ENCODE peak calls at places on chromosomes 5 and 9, in seven cellular contexts. Z, C, E, O, T, R and V are unnamed samples.

GRCh38 chr9:16328349-16328748 is 542.1 kb downstream of the BNC2 start:
- DNase-seq in O (no peak), E (no peak), Z (no peak), R (no peak), T (no peak), C (no peak), V (no peak)

GRCh38 chr9:69364510-69365150 is 39.6 kb downstream of the ENTREP1 start:
- DNase-seq in R (no peak), C (no peak), E (no peak), O (no peak), T (no peak), Z (no peak), V (no peak)

GRCh38 chr5:118796081-118796480 is 192.3 kb downstream of the DTWD2 start:
- DNase-seq in E (no peak), Z (no peak), R (no peak), O (no peak), T (no peak), C (no peak), V (no peak)

GRCh38 chr5:178205010-178205748 is 846 bp downstream of the HNRNPAB start:
- DNase-seq in O (peak), E (no peak), T (no peak), R (peak), C (peak), Z (peak), V (peak)

GRCh38 chr5:5380298-5380697 is 42.2 kb upstream of the ICE1 start:
- DNase-seq in R (no peak), E (no peak), C (no peak), T (no peak), Z (no peak), O (no peak), V (peak)

GRCh38 chr9:133685653-133686504 is 49.7 kb downstream of the DBH start:
- DNase-seq in R (no peak), C (no peak), E (no peak), Z (no peak), T (no peak), O (no peak), V (no peak)

GRCh38 chr9:126860077-126860756 is at the start of gene ZBTB34:
- DNase-seq in O (peak), C (peak), E (no peak), R (peak), T (no peak), Z (peak), V (no peak)

GRCh38 chr9:78559449-78559885 is 262.5 kb downstream of the PSAT1 start:
- DNase-seq in C (peak), Z (no peak), T (no peak), E (no peak), R (no peak), O (no peak), V (no peak)

GRCh38 chr9:7234144-7234543 is 476.4 kb downstream of the KDM4C start:
- DNase-seq in R (no peak), C (peak), Z (no peak), T (no peak), E (no peak), O (peak), V (no peak)

GRCh38 chr5:140547508-140548299 is at the start of gene EIF4EBP3:
- DNase-seq in O (peak), R (peak), Z (peak), C (peak), T (peak), E (peak), V (peak)

GRCh38 chr9:105864248-105864898 is 170.0 kb downstream of the TMEM38B start:
- DNase-seq in T (no peak), R (no peak), C (peak), O (no peak), E (no peak), Z (no peak), V (no peak)

GRCh38 chr5:95217351-95217750 is 67.5 kb downstream of the MCTP1 start:
- DNase-seq in O (no peak), R (no peak), E (no peak), C (no peak), T (no peak), Z (no peak), V (no peak)

GRCh38 chr5:115333164-115333563 is 36.7 kb upstream of the CCDC112 start:
- DNase-seq in O (peak), E (no peak), R (no peak), C (no peak), T (no peak), Z (no peak), V (no peak)

GRCh38 chr5:83510199-83510730 is 38.7 kb downstream of the VCAN start:
- DNase-seq in T (no peak), E (no peak), C (no peak), Z (no peak), R (no peak), O (no peak), V (no peak)

GRCh38 chr9:132141364-132141947 is 20.4 kb upstream of the NTNG2 start:
- DNase-seq in C (no peak), T (no peak), Z (no peak), R (no peak), O (no peak), E (no peak), V (peak)

GRCh38 chr5:39713224-39713911 is 288.6 kb upstream of the DAB2 start:
- DNase-seq in E (no peak), C (peak), R (no peak), O (no peak), Z (no peak), T (no peak), V (no peak)

GRCh38 chr9:107740088-107740980 is 250.8 kb upstream of the KLF4 start:
- DNase-seq in T (no peak), E (no peak), C (no peak), R (no peak), Z (no peak), O (no peak), V (no peak)

GRCh38 chr9:125635888-125636287 is 71.1 kb downstream of the MAPKAP1 start:
- DNase-seq in O (no peak), Z (no peak), E (no peak), C (no peak), R (no peak), T (no peak), V (no peak)

GRCh38 chr5:61228229-61228628 is 66.0 kb upstream of the SMIM15 start:
- DNase-seq in O (no peak), C (no peak), Z (no peak), T (no peak), R (no peak), E (no peak), V (no peak)

GRCh38 chr5:53922508-53923498 is 362.4 kb downstream of the NDUFS4 start:
- DNase-seq in Z (no peak), R (no peak), T (peak), E (no peak), C (no peak), O (no peak), V (no peak)

GRCh38 chr9:72022846-72023245 is 37.6 kb downstream of the C9orf57 start:
- DNase-seq in Z (no peak), C (peak), R (no peak), O (no peak), T (no peak), E (no peak), V (no peak)

GRCh38 chr9:708556-709432 is 132.7 kb upstream of the DMRT1 start:
- DNase-seq in Z (no peak), T (no peak), E (no peak), O (no peak), C (no peak), R (no peak), V (no peak)

GRCh38 chr5:43775000-43775399 is 172.0 kb downstream of the NNT start:
- DNase-seq in O (no peak), Z (no peak), E (no peak), C (no peak), T (no peak), R (no peak), V (no peak)

GRCh38 chr9:37906312-37907239 is 2.6 kb upstream of the SLC25A51 start:
- DNase-seq in E (no peak), O (no peak), R (no peak), Z (no peak), T (no peak), C (no peak), V (no peak)

GRCh38 chr5:116524505-116524904 is 50.1 kb downstream of the SEMA6A start:
- DNase-seq in O (no peak), R (no peak), C (no peak), T (no peak), Z (no peak), E (no peak), V (no peak)

GRCh38 chr5:67730917-67731474 is 484.6 kb upstream of the PIK3R1 start:
- DNase-seq in Z (no peak), O (no peak), E (no peak), R (no peak), T (no peak), C (no peak), V (no peak)

GRCh38 chr5:145718956-145719355 is 116.2 kb downstream of the PRELID2 start:
- DNase-seq in O (no peak), Z (peak), T (peak), C (peak), E (no peak), R (no peak), V (no peak)